ENCODE peak calls at places on chromosomes 3 and 15, in ten cellular contexts. One of them, this sample, is unnamed.
A peak's percentile ranks its signal among the peaks of the same experiment; 100 is the strongest.

GRCh38 chr3:14212032-14212431 is 33.4 kb downstream of the LSM3 start:
- DNase-seq in upper lobe of right lung: no peak
- DNase-seq in pancreas: no peak
- DNase-seq in cardiac muscle cell: no peak
- DNase-seq in esophagus squamous epithelium: no peak
- DNase-seq in tibial artery: no peak
- DNase-seq in body of pancreas: no peak
- DNase-seq in GM23338: no peak
- DNase-seq in PC-9: no peak
- DNase-seq in IMR-90: no peak
- DNase-seq in this sample: no peak

GRCh38 chr15:68256675-68257450 is 20.7 kb upstream of the FEM1B start:
- DNase-seq in GM23338: peak; percentile 95
- DNase-seq in tibial artery: peak; percentile 94
- DNase-seq in body of pancreas: peak; percentile 82
- DNase-seq in esophagus squamous epithelium: no peak
- DNase-seq in PC-9: peak; percentile 69
- DNase-seq in IMR-90: peak; percentile 68
- DNase-seq in cardiac muscle cell: peak; percentile 84
- DNase-seq in pancreas: peak; percentile 85
- DNase-seq in upper lobe of right lung: peak; percentile 96
- DNase-seq in this sample: no peak

GRCh38 chr15:50798684-50799083 is 33.2 kb upstream of the SPPL2A start:
- DNase-seq in upper lobe of right lung: no peak
- DNase-seq in IMR-90: peak; percentile 5
- DNase-seq in GM23338: no peak
- DNase-seq in tibial artery: no peak
- DNase-seq in esophagus squamous epithelium: no peak
- DNase-seq in cardiac muscle cell: no peak
- DNase-seq in PC-9: peak; percentile 69
- DNase-seq in body of pancreas: peak; percentile 22
- DNase-seq in pancreas: no peak
- DNase-seq in this sample: no peak

GRCh38 chr15:83928878-83929418 is 275.0 kb downstream of the ADAMTSL3 start:
- DNase-seq in upper lobe of right lung: no peak
- DNase-seq in PC-9: no peak
- DNase-seq in body of pancreas: no peak
- DNase-seq in esophagus squamous epithelium: no peak
- DNase-seq in pancreas: no peak
- DNase-seq in cardiac muscle cell: no peak
- DNase-seq in IMR-90: no peak
- DNase-seq in GM23338: no peak
- DNase-seq in tibial artery: no peak
- DNase-seq in this sample: peak; percentile 9

GRCh38 chr3:45537960-45538640 is 56.5 kb upstream of the LIMD1 start:
- DNase-seq in IMR-90: peak; percentile 60
- DNase-seq in PC-9: no peak
- DNase-seq in body of pancreas: no peak
- DNase-seq in tibial artery: peak; percentile 65
- DNase-seq in esophagus squamous epithelium: no peak
- DNase-seq in cardiac muscle cell: peak; percentile 34
- DNase-seq in GM23338: no peak
- DNase-seq in upper lobe of right lung: no peak
- DNase-seq in pancreas: peak; percentile 33
- DNase-seq in this sample: no peak

GRCh38 chr3:11606865-11607440 is 36.8 kb downstream of the VGLL4 start:
- DNase-seq in body of pancreas: no peak
- DNase-seq in pancreas: no peak
- DNase-seq in esophagus squamous epithelium: no peak
- DNase-seq in GM23338: no peak
- DNase-seq in upper lobe of right lung: no peak
- DNase-seq in PC-9: no peak
- DNase-seq in cardiac muscle cell: no peak
- DNase-seq in IMR-90: no peak
- DNase-seq in tibial artery: no peak
- DNase-seq in this sample: no peak

GRCh38 chr3:2623463-2623862 is 486.7 kb downstream of the IL5RA start:
- DNase-seq in pancreas: no peak
- DNase-seq in PC-9: no peak
- DNase-seq in upper lobe of right lung: no peak
- DNase-seq in esophagus squamous epithelium: no peak
- DNase-seq in cardiac muscle cell: no peak
- DNase-seq in IMR-90: peak; percentile 9
- DNase-seq in body of pancreas: no peak
- DNase-seq in tibial artery: no peak
- DNase-seq in GM23338: no peak
- DNase-seq in this sample: peak; percentile 1

GRCh38 chr3:27591811-27592210 is 107.6 kb upstream of the SLC4A7 start:
- DNase-seq in body of pancreas: no peak
- DNase-seq in upper lobe of right lung: no peak
- DNase-seq in esophagus squamous epithelium: no peak
- DNase-seq in GM23338: no peak
- DNase-seq in cardiac muscle cell: no peak
- DNase-seq in tibial artery: no peak
- DNase-seq in IMR-90: no peak
- DNase-seq in PC-9: no peak
- DNase-seq in pancreas: no peak
- DNase-seq in this sample: no peak

GRCh38 chr15:39438795-39439577 is 141.9 kb upstream of the THBS1 start:
- DNase-seq in upper lobe of right lung: no peak
- DNase-seq in esophagus squamous epithelium: no peak
- DNase-seq in PC-9: no peak
- DNase-seq in body of pancreas: no peak
- DNase-seq in GM23338: no peak
- DNase-seq in tibial artery: no peak
- DNase-seq in cardiac muscle cell: peak; percentile 34
- DNase-seq in IMR-90: peak; percentile 40
- DNase-seq in pancreas: no peak
- DNase-seq in this sample: peak; percentile 48

GRCh38 chr3:10354373-10355015 is 33.6 kb upstream of the SEC13 start:
- DNase-seq in tibial artery: no peak
- DNase-seq in IMR-90: peak; percentile 56
- DNase-seq in pancreas: no peak
- DNase-seq in cardiac muscle cell: no peak
- DNase-seq in esophagus squamous epithelium: no peak
- DNase-seq in GM23338: no peak
- DNase-seq in upper lobe of right lung: no peak
- DNase-seq in body of pancreas: no peak
- DNase-seq in PC-9: no peak
- DNase-seq in this sample: no peak

GRCh38 chr3:48428863-48429415 is 947 bp downstream of the PLXNB1 start:
- DNase-seq in GM23338: peak; percentile 64
- DNase-seq in tibial artery: peak; percentile 71
- DNase-seq in esophagus squamous epithelium: no peak
- DNase-seq in PC-9: no peak
- DNase-seq in upper lobe of right lung: peak; percentile 76
- DNase-seq in IMR-90: peak; percentile 18
- DNase-seq in pancreas: peak; percentile 56
- DNase-seq in body of pancreas: peak; percentile 52
- DNase-seq in cardiac muscle cell: peak; percentile 67
- DNase-seq in this sample: no peak

GRCh38 chr3:152943645-152944044 is 108.7 kb downstream of the P2RY1 start:
- DNase-seq in tibial artery: no peak
- DNase-seq in upper lobe of right lung: no peak
- DNase-seq in GM23338: no peak
- DNase-seq in IMR-90: no peak
- DNase-seq in pancreas: no peak
- DNase-seq in PC-9: peak; percentile 39
- DNase-seq in cardiac muscle cell: no peak
- DNase-seq in body of pancreas: no peak
- DNase-seq in esophagus squamous epithelium: no peak
- DNase-seq in this sample: no peak

GRCh38 chr15:83289160-83289559 is 4.7 kb upstream of the BNC1 start:
- DNase-seq in IMR-90: peak; percentile 61
- DNase-seq in PC-9: no peak
- DNase-seq in body of pancreas: no peak
- DNase-seq in GM23338: no peak
- DNase-seq in esophagus squamous epithelium: no peak
- DNase-seq in tibial artery: no peak
- DNase-seq in pancreas: no peak
- DNase-seq in upper lobe of right lung: no peak
- DNase-seq in cardiac muscle cell: no peak
- DNase-seq in this sample: no peak

GRCh38 chr3:141972394-141972793 is 96.0 kb downstream of the ATP1B3 start:
- DNase-seq in PC-9: no peak
- DNase-seq in upper lobe of right lung: no peak
- DNase-seq in body of pancreas: no peak
- DNase-seq in tibial artery: no peak
- DNase-seq in pancreas: no peak
- DNase-seq in IMR-90: no peak
- DNase-seq in cardiac muscle cell: no peak
- DNase-seq in esophagus squamous epithelium: no peak
- DNase-seq in GM23338: no peak
- DNase-seq in this sample: no peak

GRCh38 chr3:143207338-143207961 is 87.9 kb downstream of the CHST2 start:
- DNase-seq in upper lobe of right lung: no peak
- DNase-seq in body of pancreas: no peak
- DNase-seq in GM23338: no peak
- DNase-seq in IMR-90: peak; percentile 67
- DNase-seq in cardiac muscle cell: no peak
- DNase-seq in PC-9: no peak
- DNase-seq in esophagus squamous epithelium: no peak
- DNase-seq in pancreas: no peak
- DNase-seq in tibial artery: no peak
- DNase-seq in this sample: no peak

GRCh38 chr3:156382458-156383346 is 172.2 kb downstream of the SSR3 start:
- DNase-seq in body of pancreas: peak; percentile 20
- DNase-seq in GM23338: peak; percentile 77
- DNase-seq in pancreas: no peak
- DNase-seq in cardiac muscle cell: peak; percentile 28
- DNase-seq in IMR-90: peak; percentile 41
- DNase-seq in tibial artery: no peak
- DNase-seq in esophagus squamous epithelium: no peak
- DNase-seq in upper lobe of right lung: no peak
- DNase-seq in PC-9: no peak
- DNase-seq in this sample: peak; percentile 59

GRCh38 chr3:84717894-84718293 is 240.9 kb upstream of the CADM2 start:
- DNase-seq in PC-9: no peak
- DNase-seq in pancreas: no peak
- DNase-seq in upper lobe of right lung: no peak
- DNase-seq in esophagus squamous epithelium: no peak
- DNase-seq in IMR-90: no peak
- DNase-seq in tibial artery: no peak
- DNase-seq in cardiac muscle cell: no peak
- DNase-seq in body of pancreas: no peak
- DNase-seq in GM23338: no peak
- DNase-seq in this sample: no peak

GRCh38 chr3:12658593-12659058 is 5.3 kb downstream of the RAF1 start:
- DNase-seq in esophagus squamous epithelium: no peak
- DNase-seq in pancreas: no peak
- DNase-seq in IMR-90: peak; percentile 80
- DNase-seq in body of pancreas: no peak
- DNase-seq in tibial artery: no peak
- DNase-seq in PC-9: no peak
- DNase-seq in cardiac muscle cell: peak; percentile 45
- DNase-seq in upper lobe of right lung: no peak
- DNase-seq in GM23338: no peak
- DNase-seq in this sample: no peak
- H3K4me1 ChIP-seq in esophagus squamous epithelium: peaks cover 49% of the 10 kb centered on the region
- H3K4me1 ChIP-seq in pancreas: peaks cover 17% of the 10 kb centered on the region
- H3K4me1 ChIP-seq in IMR-90: peaks cover 16% of the 10 kb centered on the region
- H3K4me1 ChIP-seq in body of pancreas: peaks cover 57% of the 10 kb centered on the region
- H3K4me1 ChIP-seq in tibial artery: peaks cover 85% of the 10 kb centered on the region
- H3K4me1 ChIP-seq in PC-9: peaks cover 41% of the 10 kb centered on the region
- H3K4me1 ChIP-seq in cardiac muscle cell: peaks cover 26% of the 10 kb centered on the region
- H3K4me1 ChIP-seq in upper lobe of right lung: peaks cover 66% of the 10 kb centered on the region
- H3K4me1 ChIP-seq in GM23338: peaks cover 30% of the 10 kb centered on the region
- H3K4me1 ChIP-seq in this sample: peaks cover 24% of the 10 kb centered on the region

GRCh38 chr3:175957427-175957826 is 1098.3 kb downstream of the NAALADL2 start:
- DNase-seq in pancreas: no peak
- DNase-seq in PC-9: no peak
- DNase-seq in body of pancreas: no peak
- DNase-seq in esophagus squamous epithelium: no peak
- DNase-seq in upper lobe of right lung: no peak
- DNase-seq in GM23338: no peak
- DNase-seq in cardiac muscle cell: no peak
- DNase-seq in tibial artery: no peak
- DNase-seq in IMR-90: no peak
- DNase-seq in this sample: no peak

GRCh38 chr3:175951047-175951694 is 1092.0 kb downstream of the NAALADL2 start:
- DNase-seq in IMR-90: peak; percentile 65
- DNase-seq in pancreas: no peak
- DNase-seq in body of pancreas: no peak
- DNase-seq in cardiac muscle cell: no peak
- DNase-seq in upper lobe of right lung: no peak
- DNase-seq in esophagus squamous epithelium: no peak
- DNase-seq in tibial artery: no peak
- DNase-seq in GM23338: no peak
- DNase-seq in PC-9: no peak
- DNase-seq in this sample: no peak

DNA sequence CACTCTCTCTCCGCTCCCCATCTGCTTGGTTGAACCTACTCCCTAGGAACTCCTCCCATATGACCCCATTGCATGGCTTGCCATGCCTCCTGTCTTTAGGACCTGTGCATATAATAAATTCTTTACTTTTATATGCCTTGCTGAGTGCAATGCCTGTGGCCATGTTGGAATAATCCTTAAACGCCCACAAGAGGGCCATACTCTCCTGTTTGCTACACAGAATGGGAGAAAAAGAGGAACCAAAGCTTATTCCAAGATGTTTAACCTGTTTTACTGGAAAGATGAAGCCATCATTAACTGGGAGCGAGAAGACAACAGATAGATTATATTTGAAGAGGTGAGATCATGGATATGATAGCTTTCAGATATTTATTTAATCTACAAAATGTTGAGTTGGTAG is 1097.8 kb downstream of the NAALADL2 start:
- DNase-seq in PC-9: peak; percentile 43
- DNase-seq in esophagus squamous epithelium: no peak
- DNase-seq in IMR-90: peak; percentile 10
- DNase-seq in upper lobe of right lung: no peak
- DNase-seq in cardiac muscle cell: no peak
- DNase-seq in tibial artery: no peak
- DNase-seq in pancreas: no peak
- DNase-seq in GM23338: peak; percentile 78
- DNase-seq in body of pancreas: no peak
- DNase-seq in this sample: no peak
- TF ChIP-seq CTCF in PC-9: peak; percentile 63
- TF ChIP-seq CTCF in esophagus squamous epithelium: no peak
- TF ChIP-seq CTCF in IMR-90: peak; percentile 40
- TF ChIP-seq CTCF in upper lobe of right lung: no peak
- TF ChIP-seq CTCF in cardiac muscle cell: no peak
- TF ChIP-seq CTCF in tibial artery: no peak
- TF ChIP-seq CTCF in pancreas: no peak
- TF ChIP-seq CTCF in GM23338: peak; percentile 86
- TF ChIP-seq CTCF in body of pancreas: no peak
- TF ChIP-seq CTCF in this sample: peak; percentile 26

GRCh38 chr15:80070840-80071239 is 11.4 kb downstream of the ZFAND6 start:
- DNase-seq in PC-9: no peak
- DNase-seq in GM23338: no peak
- DNase-seq in upper lobe of right lung: no peak
- DNase-seq in pancreas: no peak
- DNase-seq in IMR-90: peak; percentile 58
- DNase-seq in esophagus squamous epithelium: no peak
- DNase-seq in tibial artery: no peak
- DNase-seq in body of pancreas: no peak
- DNase-seq in cardiac muscle cell: peak; percentile 41
- DNase-seq in this sample: no peak
- H3K4me1 ChIP-seq in PC-9: peaks cover 38% of the 10 kb centered on the region
- H3K4me1 ChIP-seq in GM23338: peaks cover 65% of the 10 kb centered on the region
- H3K4me1 ChIP-seq in upper lobe of right lung: peaks cover 45% of the 10 kb centered on the region
- H3K4me1 ChIP-seq in pancreas: peaks cover 50% of the 10 kb centered on the region
- H3K4me1 ChIP-seq in IMR-90: peaks cover 2% of the 10 kb centered on the region
- H3K4me1 ChIP-seq in esophagus squamous epithelium: peaks cover 17% of the 10 kb centered on the region
- H3K4me1 ChIP-seq in tibial artery: peaks cover 32% of the 10 kb centered on the region
- H3K4me1 ChIP-seq in body of pancreas: peaks cover 47% of the 10 kb centered on the region
- H3K4me1 ChIP-seq in cardiac muscle cell: peaks cover 34% of the 10 kb centered on the region
- H3K4me1 ChIP-seq in this sample: no peaks in the 10 kb centered on the region

GRCh38 chr3:191244242-191244867 is 45.3 kb downstream of the OSTN start:
- DNase-seq in tibial artery: no peak
- DNase-seq in esophagus squamous epithelium: no peak
- DNase-seq in GM23338: no peak
- DNase-seq in IMR-90: peak; percentile 35
- DNase-seq in cardiac muscle cell: no peak
- DNase-seq in upper lobe of right lung: no peak
- DNase-seq in PC-9: no peak
- DNase-seq in body of pancreas: no peak
- DNase-seq in pancreas: no peak
- DNase-seq in this sample: no peak
- TF ChIP-seq CTCF in tibial artery: peak; percentile 51
- TF ChIP-seq CTCF in esophagus squamous epithelium: peak; percentile 60
- TF ChIP-seq CTCF in GM23338: peak; percentile 49
- TF ChIP-seq CTCF in IMR-90: peak; percentile 59
- TF ChIP-seq CTCF in cardiac muscle cell: peak; percentile 49
- TF ChIP-seq CTCF in upper lobe of right lung: peak; percentile 58
- TF ChIP-seq CTCF in PC-9: peak; percentile 73
- TF ChIP-seq CTCF in body of pancreas: peak; percentile 40
- TF ChIP-seq CTCF in pancreas: peak; percentile 31
- TF ChIP-seq CTCF in this sample: peak; percentile 33

This sample was measured in Caco-2.